ENCODE peak calls at places on chromosome 3, in six cellular contexts. One of them, this sample, is unnamed.

GRCh38 chr3:38950585-38950984 is 101.2 kb downstream of the SCN11A start:
- DNase-seq in suprapubic skin: no peak
- DNase-seq in uterus: no peak
- DNase-seq in CD8-positive, alpha-beta T cell: no peak
- DNase-seq in spleen: no peak
- DNase-seq in PC-3: no peak
- DNase-seq in this sample: no peak

GRCh38 chr3:111668321-111668720 is 73.2 kb upstream of the ZBED2 start:
- DNase-seq in PC-3: no peak
- DNase-seq in suprapubic skin: no peak
- DNase-seq in spleen: no peak
- DNase-seq in CD8-positive, alpha-beta T cell: no peak
- DNase-seq in uterus: no peak
- DNase-seq in this sample: no peak

GRCh38 chr3:113249111-113249510 is 37.8 kb downstream of the BOC start:
- DNase-seq in spleen: no peak
- DNase-seq in suprapubic skin: no peak
- DNase-seq in uterus: no peak
- DNase-seq in CD8-positive, alpha-beta T cell: no peak
- DNase-seq in PC-3: peak
- DNase-seq in this sample: no peak

GRCh38 chr3:114440700-114441099 is 146.9 kb downstream of the TIGIT start:
- DNase-seq in CD8-positive, alpha-beta T cell: no peak
- DNase-seq in spleen: no peak
- DNase-seq in suprapubic skin: no peak
- DNase-seq in PC-3: no peak
- DNase-seq in uterus: no peak
- DNase-seq in this sample: no peak

GRCh38 chr3:119769394-119770149 is 12.3 kb upstream of the NR1I2 start:
- DNase-seq in PC-3: no peak
- DNase-seq in CD8-positive, alpha-beta T cell: no peak
- DNase-seq in spleen: no peak
- DNase-seq in uterus: no peak
- DNase-seq in suprapubic skin: no peak
- DNase-seq in this sample: no peak

GRCh38 chr3:146813496-146813895 is 208.3 kb upstream of the PLSCR5 start:
- DNase-seq in uterus: no peak
- DNase-seq in CD8-positive, alpha-beta T cell: no peak
- DNase-seq in spleen: no peak
- DNase-seq in suprapubic skin: no peak
- DNase-seq in PC-3: no peak
- DNase-seq in this sample: no peak

GRCh38 chr3:82628385-82629014 is 867.1 kb upstream of the GBE1 start:
- DNase-seq in spleen: no peak
- DNase-seq in CD8-positive, alpha-beta T cell: no peak
- DNase-seq in suprapubic skin: no peak
- DNase-seq in uterus: no peak
- DNase-seq in PC-3: no peak
- DNase-seq in this sample: no peak

GRCh38 chr3:151446002-151446340 is 14.9 kb downstream of the IGSF10 start:
- DNase-seq in uterus: no peak
- DNase-seq in suprapubic skin: no peak
- DNase-seq in CD8-positive, alpha-beta T cell: no peak
- DNase-seq in PC-3: no peak
- DNase-seq in spleen: no peak
- DNase-seq in this sample: no peak

GRCh38 chr3:112111785-112112402 is 21.2 kb downstream of the GCSAM start:
- DNase-seq in PC-3: peak
- DNase-seq in uterus: no peak
- DNase-seq in suprapubic skin: no peak
- DNase-seq in spleen: no peak
- DNase-seq in CD8-positive, alpha-beta T cell: peak
- DNase-seq in this sample: no peak

GRCh38 chr3:46917257-46917656 is 39.7 kb downstream of the PTH1R start:
- DNase-seq in spleen: peak
- DNase-seq in PC-3: no peak
- DNase-seq in uterus: no peak
- DNase-seq in suprapubic skin: peak
- DNase-seq in CD8-positive, alpha-beta T cell: no peak
- DNase-seq in this sample: no peak

GRCh38 chr3:32246079-32246675 is 7.7 kb downstream of the CMTM8 start:
- DNase-seq in spleen: no peak
- DNase-seq in CD8-positive, alpha-beta T cell: no peak
- DNase-seq in PC-3: peak
- DNase-seq in suprapubic skin: no peak
- DNase-seq in uterus: no peak
- DNase-seq in this sample: no peak

GRCh38 chr3:162376761-162377160 is 880.2 kb downstream of the OTOL1 start:
- DNase-seq in PC-3: peak
- DNase-seq in uterus: no peak
- DNase-seq in spleen: no peak
- DNase-seq in CD8-positive, alpha-beta T cell: no peak
- DNase-seq in suprapubic skin: no peak
- DNase-seq in this sample: no peak

GRCh38 chr3:133487920-133488540 is 85.5 kb upstream of the CDV3 start:
- DNase-seq in PC-3: peak
- DNase-seq in spleen: no peak
- DNase-seq in CD8-positive, alpha-beta T cell: peak
- DNase-seq in uterus: no peak
- DNase-seq in suprapubic skin: no peak
- DNase-seq in this sample: no peak

GRCh38 chr3:35643391-35643790 is 4.1 kb downstream of the ARPP21 start:
- DNase-seq in spleen: no peak
- DNase-seq in CD8-positive, alpha-beta T cell: no peak
- DNase-seq in suprapubic skin: no peak
- DNase-seq in PC-3: no peak
- DNase-seq in uterus: no peak
- DNase-seq in this sample: no peak

GRCh38 chr3:36381311-36381956 is 1.1 kb downstream of the STAC start:
- DNase-seq in spleen: no peak
- DNase-seq in suprapubic skin: no peak
- DNase-seq in PC-3: no peak
- DNase-seq in uterus: no peak
- DNase-seq in CD8-positive, alpha-beta T cell: no peak
- DNase-seq in this sample: no peak

GRCh38 chr3:195312714-195313113 is 41.8 kb upstream of the XXYLT1 start:
- DNase-seq in CD8-positive, alpha-beta T cell: no peak
- DNase-seq in spleen: no peak
- DNase-seq in PC-3: no peak
- DNase-seq in uterus: no peak
- DNase-seq in suprapubic skin: no peak
- DNase-seq in this sample: no peak

GRCh38 chr3:43742935-43743334 is 52.2 kb downstream of the ABHD5 start:
- DNase-seq in PC-3: no peak
- DNase-seq in uterus: no peak
- DNase-seq in suprapubic skin: no peak
- DNase-seq in spleen: no peak
- DNase-seq in CD8-positive, alpha-beta T cell: no peak
- DNase-seq in this sample: no peak

GRCh38 chr3:54123538-54124196 is 1.3 kb downstream of the CACNA2D3 start:
- DNase-seq in spleen: no peak
- DNase-seq in suprapubic skin: no peak
- DNase-seq in CD8-positive, alpha-beta T cell: no peak
- DNase-seq in uterus: no peak
- DNase-seq in PC-3: no peak
- DNase-seq in this sample: no peak

GRCh38 chr3:98657429-98657828 is 64.0 kb upstream of the CPOX start:
- DNase-seq in suprapubic skin: no peak
- DNase-seq in uterus: no peak
- DNase-seq in PC-3: peak
- DNase-seq in CD8-positive, alpha-beta T cell: peak
- DNase-seq in spleen: peak
- DNase-seq in this sample: peak

GRCh38 chr3:143751643-143752178 is 96.6 kb downstream of the SLC9A9 start:
- DNase-seq in CD8-positive, alpha-beta T cell: peak
- DNase-seq in spleen: no peak
- DNase-seq in PC-3: no peak
- DNase-seq in uterus: no peak
- DNase-seq in suprapubic skin: no peak
- DNase-seq in this sample: no peak

GRCh38 chr3:123054422-123054821 is 12.4 kb upstream of the PDIA5 start:
- DNase-seq in CD8-positive, alpha-beta T cell: no peak
- DNase-seq in suprapubic skin: no peak
- DNase-seq in uterus: no peak
- DNase-seq in PC-3: no peak
- DNase-seq in spleen: no peak
- DNase-seq in this sample: no peak

GRCh38 chr3:195075941-195076875 is 194.8 kb downstream of the XXYLT1 start:
- DNase-seq in suprapubic skin: peak
- DNase-seq in uterus: no peak
- DNase-seq in PC-3: no peak
- DNase-seq in CD8-positive, alpha-beta T cell: no peak
- DNase-seq in spleen: peak
- DNase-seq in this sample: peak

GRCh38 chr3:123809597-123809996 is 74.5 kb downstream of the MYLK start:
- DNase-seq in PC-3: no peak
- DNase-seq in spleen: no peak
- DNase-seq in suprapubic skin: no peak
- DNase-seq in CD8-positive, alpha-beta T cell: no peak
- DNase-seq in uterus: no peak
- DNase-seq in this sample: no peak

GRCh38 chr3:123880998-123881561 is 3.1 kb downstream of the MYLK start:
- DNase-seq in suprapubic skin: no peak
- DNase-seq in uterus: no peak
- DNase-seq in spleen: no peak
- DNase-seq in PC-3: peak
- DNase-seq in CD8-positive, alpha-beta T cell: no peak
- DNase-seq in this sample: no peak

GRCh38 chr3:131701153-131701791 is 198.5 kb upstream of the MRPL3 start:
- DNase-seq in CD8-positive, alpha-beta T cell: no peak
- DNase-seq in suprapubic skin: no peak
- DNase-seq in PC-3: no peak
- DNase-seq in uterus: no peak
- DNase-seq in spleen: no peak
- DNase-seq in this sample: no peak

GRCh38 chr3:188383763-188384162 is 229.8 kb downstream of the LPP start:
- DNase-seq in CD8-positive, alpha-beta T cell: no peak
- DNase-seq in suprapubic skin: no peak
- DNase-seq in uterus: no peak
- DNase-seq in PC-3: no peak
- DNase-seq in spleen: no peak
- DNase-seq in this sample: no peak

GRCh38 chr3:50503504-50503903 is at the start of gene CACNA2D2:
- DNase-seq in spleen: peak
- DNase-seq in PC-3: peak
- DNase-seq in uterus: peak
- DNase-seq in CD8-positive, alpha-beta T cell: peak
- DNase-seq in suprapubic skin: no peak
- DNase-seq in this sample: peak

DNA sequence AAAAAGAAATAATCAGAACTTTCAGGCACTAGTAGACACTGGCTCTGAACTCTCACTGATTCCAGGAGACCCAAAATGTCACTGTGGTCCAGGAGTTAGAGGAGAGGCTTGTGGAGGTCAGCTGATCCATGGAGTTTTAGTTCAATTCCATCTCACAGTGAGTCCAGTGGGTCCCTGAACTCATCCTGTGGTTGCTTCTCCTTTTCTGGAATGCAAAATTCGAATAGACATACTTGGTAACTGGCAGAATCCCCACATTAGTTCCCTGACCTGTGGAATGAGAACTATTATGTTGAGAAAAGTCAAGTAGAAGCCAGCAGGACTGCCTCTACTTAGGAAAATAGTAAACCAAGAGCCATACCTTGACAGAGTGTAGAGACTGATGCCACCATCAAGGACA is 87.3 kb upstream of the OXTR start:
- DNase-seq in suprapubic skin: no peak
- DNase-seq in CD8-positive, alpha-beta T cell: no peak
- DNase-seq in uterus: no peak
- DNase-seq in PC-3: no peak
- DNase-seq in spleen: no peak
- DNase-seq in this sample: no peak
- H3K27ac ChIP-seq in suprapubic skin: no peak
- H3K27ac ChIP-seq in CD8-positive, alpha-beta T cell: no peak
- H3K27ac ChIP-seq in uterus: no peak
- H3K27ac ChIP-seq in PC-3: no peak
- H3K27ac ChIP-seq in spleen: no peak
- H3K27ac ChIP-seq in this sample: no peak

GRCh38 chr3:103796068-103796467 is 1361.3 kb downstream of the ZPLD1 start:
- DNase-seq in uterus: no peak
- DNase-seq in spleen: no peak
- DNase-seq in CD8-positive, alpha-beta T cell: no peak
- DNase-seq in PC-3: no peak
- DNase-seq in suprapubic skin: no peak
- DNase-seq in this sample: no peak

GRCh38 chr3:103791786-103792515 is 1357.1 kb downstream of the ZPLD1 start:
- DNase-seq in PC-3: no peak
- DNase-seq in spleen: no peak
- DNase-seq in suprapubic skin: no peak
- DNase-seq in CD8-positive, alpha-beta T cell: no peak
- DNase-seq in uterus: no peak
- DNase-seq in this sample: no peak

GRCh38 chr3:103794656-103795055 is 1359.8 kb downstream of the ZPLD1 start:
- DNase-seq in suprapubic skin: no peak
- DNase-seq in uterus: no peak
- DNase-seq in CD8-positive, alpha-beta T cell: no peak
- DNase-seq in PC-3: peak
- DNase-seq in spleen: no peak
- DNase-seq in this sample: no peak
- TF ChIP-seq CTCF in suprapubic skin: no peak
- TF ChIP-seq CTCF in uterus: no peak
- TF ChIP-seq CTCF in CD8-positive, alpha-beta T cell: no peak
- TF ChIP-seq CTCF in PC-3: peak
- TF ChIP-seq CTCF in spleen: no peak
- TF ChIP-seq CTCF in this sample: no peak

GRCh38 chr3:185928532-185928931 is 9.3 kb downstream of the TRA2B start:
- DNase-seq in spleen: no peak
- DNase-seq in suprapubic skin: no peak
- DNase-seq in PC-3: no peak
- DNase-seq in CD8-positive, alpha-beta T cell: no peak
- DNase-seq in uterus: no peak
- DNase-seq in this sample: no peak
- H3K4me3 ChIP-seq in spleen: peak
- H3K4me3 ChIP-seq in suprapubic skin: peak
- H3K4me3 ChIP-seq in PC-3: no peak
- H3K4me3 ChIP-seq in CD8-positive, alpha-beta T cell: peak
- H3K4me3 ChIP-seq in uterus: no peak
- H3K4me3 ChIP-seq in this sample: peak

DNA sequence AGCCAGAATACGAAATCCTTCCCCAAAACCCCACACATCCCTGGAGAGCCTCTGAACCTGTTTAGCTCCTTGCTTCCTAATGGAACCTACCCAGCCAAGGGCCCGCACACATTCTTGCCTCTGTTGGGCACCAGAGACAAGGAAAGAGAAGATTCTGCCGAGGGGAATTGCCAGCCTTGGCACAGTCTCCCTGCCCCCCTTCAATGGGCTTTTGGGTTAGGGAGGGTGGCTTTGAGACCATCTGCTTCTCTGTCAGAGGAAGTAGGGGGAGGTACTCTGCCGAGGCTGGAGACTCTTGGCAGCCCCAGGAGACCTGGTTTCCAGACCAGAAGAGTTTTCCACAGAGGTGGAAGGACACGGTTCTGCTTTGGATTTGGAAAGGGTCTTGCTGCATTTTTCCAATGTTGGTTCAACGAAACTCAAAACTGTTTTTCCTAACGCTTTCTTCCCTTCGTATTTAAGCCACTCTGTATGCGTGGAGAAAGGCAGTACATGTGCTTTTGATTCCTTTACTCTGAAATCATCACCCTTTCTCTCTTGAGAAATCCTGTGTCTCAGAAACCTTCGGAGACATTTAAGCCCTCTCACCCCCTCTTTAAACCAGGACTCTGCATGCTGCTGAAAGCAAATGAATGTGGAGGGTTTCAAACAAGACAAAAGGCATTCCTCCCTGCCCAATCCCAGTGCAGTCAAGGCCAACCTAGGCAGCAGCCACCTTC is 78.8 kb upstream of the PRR23C start:
- DNase-seq in spleen: no peak
- DNase-seq in uterus: no peak
- DNase-seq in CD8-positive, alpha-beta T cell: no peak
- DNase-seq in suprapubic skin: no peak
- DNase-seq in PC-3: no peak
- DNase-seq in this sample: no peak
- H3K27ac ChIP-seq in spleen: no peak
- H3K27ac ChIP-seq in uterus: no peak
- H3K27ac ChIP-seq in CD8-positive, alpha-beta T cell: no peak
- H3K27ac ChIP-seq in suprapubic skin: no peak
- H3K27ac ChIP-seq in PC-3: no peak
- H3K27ac ChIP-seq in this sample: no peak